ENCODE peak calls at places on chromosomes 12 and 14, in nine cellular contexts. Y is stimulated activated CD4-positive, alpha-beta T cell treated with anti-CD3 and anti-CD28 coated beads, TNF-alpha, amount 100 ng/mL, for 1 hour; Q is neural progenitor cell; R is upper lobe of right lung; E is midbrain; B is islet precursor cell; T is coronary artery; M is activated gamma-delta T cell; S is ovary. L is an unnamed sample.

GRCh38 chr14:58875613-58876012 is 237.9 kb downstream of the DACT1 start:
- DNase-seq in S (no peak), B (no peak), Y (no peak), Q (no peak), E (no peak), R (no peak), M (no peak), T (no peak), L (no peak)

GRCh38 chr14:67263499-67264149 is 22.4 kb downstream of the PALS1 start:
- DNase-seq in B (no peak), T (no peak), Y (no peak), Q (no peak), R (no peak), S (no peak), M (no peak), E (no peak), L (no peak)

GRCh38 chr12:53985900-53986685 is 1.1 kb downstream of the HOXC10 start:
- DNase-seq in Y (no peak), M (no peak), Q (no peak), S (no peak), E (no peak), T (no peak), R (peak), B (no peak), L (no peak)

GRCh38 chr12:117900561-117900960 is 68.2 kb downstream of the KSR2 start:
- DNase-seq in S (no peak), Y (no peak), T (no peak), R (no peak), B (no peak), Q (no peak), M (no peak), E (no peak), L (no peak)

GRCh38 chr14:47785041-47785440 is 109.6 kb upstream of the MDGA2 start:
- DNase-seq in R (no peak), B (no peak), S (no peak), E (no peak), Q (no peak), Y (no peak), M (no peak), T (no peak), L (no peak)

GRCh38 chr12:102990419-102990818 is 32.9 kb downstream of the ASCL1 start:
- DNase-seq in M (no peak), Y (no peak), T (no peak), Q (peak), B (no peak), E (no peak), R (no peak), S (no peak), L (no peak)

GRCh38 chr14:61512026-61512425 is 183.3 kb upstream of the HIF1A start:
- DNase-seq in E (no peak), Q (no peak), R (no peak), B (no peak), Y (no peak), S (no peak), M (no peak), T (no peak), L (no peak)

GRCh38 chr12:48106574-48107251 is 834 bp upstream of the SENP1 start:
- DNase-seq in B (no peak), T (no peak), Q (no peak), M (no peak), S (no peak), E (no peak), Y (no peak), R (no peak), L (no peak)

GRCh38 chr14:52422650-52423356 is 108.7 kb downstream of the PTGER2 start:
- DNase-seq in T (no peak), R (no peak), S (no peak), Q (no peak), B (no peak), Y (no peak), M (no peak), E (no peak), L (no peak)

GRCh38 chr12:72338437-72338836 is 66.3 kb downstream of the TRHDE start:
- DNase-seq in R (no peak), S (no peak), E (no peak), M (no peak), T (no peak), Q (no peak), Y (no peak), B (no peak), L (no peak)

GRCh38 chr14:72169521-72169920 is 237.3 kb downstream of the RGS6 start:
- DNase-seq in E (no peak), T (no peak), B (no peak), R (no peak), S (no peak), M (no peak), Q (no peak), Y (no peak), L (no peak)

GRCh38 chr14:61471297-61471980 is 150.1 kb downstream of the PRKCH start:
- DNase-seq in S (no peak), Q (no peak), B (no peak), M (no peak), Y (no peak), E (no peak), R (no peak), T (no peak), L (no peak)

GRCh38 chr12:49641748-49642369 is 18.5 kb downstream of the PRPF40B start:
- DNase-seq in R (no peak), Y (no peak), B (peak), T (no peak), S (no peak), E (no peak), Q (no peak), M (no peak), L (no peak)